ENCODE peak calls at places on chromosomes 5 and 9, in six cellular contexts. U, Y, B, O, W and P are unnamed samples.
A peak's percentile ranks its signal among the peaks of the same experiment; 100 is the strongest.

GRCh38 chr5:180234271-180234670 is 25.3 kb upstream of the RASGEF1C start:
- DNase-seq in O (no peak), B (no peak), W (no peak), U (no peak), Y (no peak), P (no peak)

GRCh38 chr5:175214152-175214551 is 229.8 kb downstream of the DRD1 start:
- DNase-seq in Y (no peak), B (no peak), W (no peak), O (peak; percentile 86), U (no peak), P (no peak)

GRCh38 chr5:37876245-37876644 is 36.4 kb upstream of the GDNF start:
- DNase-seq in U (no peak), W (no peak), Y (no peak), O (no peak), B (no peak), P (no peak)

GRCh38 chr5:143227301-143227700 is 176.2 kb downstream of the NR3C1 start:
- DNase-seq in Y (no peak), B (no peak), W (no peak), O (no peak), U (no peak), P (no peak)

GRCh38 chr5:125311743-125312142 is 565.3 kb upstream of the ZNF608 start:
- DNase-seq in Y (no peak), B (no peak), U (no peak), O (peak; percentile 87), W (no peak), P (no peak)

GRCh38 chr5:132472431-132472830 is 18.1 kb downstream of the IRF1 start:
- DNase-seq in O (no peak), U (no peak), B (no peak), W (no peak), Y (no peak), P (no peak)

GRCh38 chr5:160850439-160850838 is 1.6 kb downstream of the ATP10B start:
- DNase-seq in U (no peak), Y (no peak), W (no peak), O (no peak), B (no peak), P (no peak)

GRCh38 chr5:142013734-142014495 is 1.1 kb upstream of the GNPDA1 start:
- DNase-seq in B (peak; percentile 10), O (peak; percentile 91), Y (peak; percentile 47), W (no peak), U (no peak), P (no peak)

GRCh38 chr9:105233836-105234235 is 10.6 kb upstream of the SLC44A1 start:
- DNase-seq in O (peak; percentile 8), Y (no peak), B (no peak), W (no peak), U (no peak), P (no peak)

GRCh38 chr5:178120661-178121357 is 7.5 kb downstream of the N4BP3 start:
- DNase-seq in U (peak; percentile 87), B (peak; percentile 57), Y (peak; percentile 98), W (peak; percentile 98), O (peak; percentile 70), P (peak; percentile 95)

GRCh38 chr5:40797273-40798011 is 732 bp downstream of the PRKAA1 start:
- DNase-seq in U (peak; percentile 80), W (peak; percentile 76), Y (peak; percentile 89), B (peak; percentile 89), O (peak; percentile 80), P (peak; percentile 91)

GRCh38 chr9:132857031-132857430 is 21.1 kb downstream of the AK8 start:
- DNase-seq in Y (no peak), O (peak; percentile 84), U (no peak), W (no peak), B (no peak), P (no peak)

GRCh38 chr9:94056442-94056974 is 27.8 kb upstream of the PTPDC1 start:
- DNase-seq in B (no peak), O (peak; percentile 81), W (no peak), Y (no peak), U (no peak), P (no peak)

GRCh38 chr5:141326088-141326854 is 4.0 kb upstream of the PCDHGA1 start:
- DNase-seq in Y (no peak), O (peak; percentile 91), U (peak; percentile 88), W (no peak), B (peak; percentile 56), P (peak; percentile 74)

GRCh38 chr9:125931211-125931610 is 184.0 kb downstream of the PBX3 start:
- DNase-seq in O (no peak), W (no peak), U (no peak), B (no peak), Y (no peak), P (no peak)

GRCh38 chr5:177023247-177023703 is 779 bp downstream of the ZNF346 start:
- DNase-seq in B (peak; percentile 13), W (no peak), O (peak; percentile 53), Y (peak; percentile 63), U (peak; percentile 43), P (peak; percentile 41)

GRCh38 chr5:149999866-150000260 is 591 bp downstream of the TIGD6 start:
- DNase-seq in O (no peak), Y (no peak), W (no peak), B (no peak), U (no peak), P (no peak)

GRCh38 chr5:94196959-94197358 is 421.4 kb downstream of the KIAA0825 start:
- DNase-seq in U (no peak), Y (no peak), O (no peak), W (no peak), B (no peak), P (no peak)

GRCh38 chr5:157335534-157336422 is 69.9 kb downstream of the CYFIP2 start:
- DNase-seq in Y (no peak), B (no peak), O (peak; percentile 64), U (no peak), W (no peak), P (no peak)

GRCh38 chr9:8428389-8428788 is 628.8 kb upstream of the DMAC1 start:
- DNase-seq in U (no peak), W (peak; percentile 9), Y (no peak), O (no peak), B (no peak), P (no peak)

GRCh38 chr9:16652511-16653101 is 217.9 kb downstream of the BNC2 start:
- DNase-seq in B (no peak), W (no peak), Y (no peak), O (no peak), U (peak; percentile 64), P (no peak)

GRCh38 chr9:78035369-78035993 is 3.9 kb upstream of the GNAQ start:
- DNase-seq in B (peak; percentile 46), U (peak; percentile 86), Y (peak; percentile 85), O (peak; percentile 84), W (peak; percentile 75), P (peak; percentile 65)

GRCh38 chr5:96142786-96143434 is 181.3 kb upstream of the ELL2 start:
- DNase-seq in U (no peak), Y (no peak), O (peak; percentile 89), W (no peak), B (no peak), P (no peak)

GRCh38 chr9:89811356-89811755 is 206.5 kb downstream of the GADD45G start:
- DNase-seq in Y (no peak), W (no peak), U (no peak), B (no peak), O (no peak), P (no peak)

GRCh38 chr5:59769832-59770231 is 123.7 kb downstream of the PDE4D start:
- DNase-seq in B (no peak), U (no peak), W (no peak), Y (no peak), O (peak; percentile 42), P (no peak)

GRCh38 chr5:143682221-143682620 is 129.7 kb upstream of the HMHB1 start:
- DNase-seq in B (no peak), O (peak; percentile 27), U (no peak), W (no peak), Y (no peak), P (no peak)

GRCh38 chr9:108618906-108619550 is 236.8 kb downstream of the ACTL7B start:
- DNase-seq in Y (no peak), B (no peak), O (peak; percentile 55), U (no peak), W (no peak), P (no peak)

GRCh38 chr5:62538017-62538942 is 40.3 kb upstream of the LRRC70 start:
- DNase-seq in W (no peak), B (no peak), U (no peak), O (peak; percentile 76), Y (peak; percentile 43), P (no peak)

GRCh38 chr5:39005566-39006232 is 68.5 kb downstream of the RICTOR start:
- DNase-seq in U (peak; percentile 51), B (no peak), W (no peak), O (peak; percentile 22), Y (peak; percentile 65), P (no peak)

GRCh38 chr5:138349842-138350635 is 2.4 kb upstream of the KDM3B start:
- DNase-seq in B (no peak), W (no peak), Y (no peak), U (no peak), O (peak; percentile 57), P (no peak)

DNA sequence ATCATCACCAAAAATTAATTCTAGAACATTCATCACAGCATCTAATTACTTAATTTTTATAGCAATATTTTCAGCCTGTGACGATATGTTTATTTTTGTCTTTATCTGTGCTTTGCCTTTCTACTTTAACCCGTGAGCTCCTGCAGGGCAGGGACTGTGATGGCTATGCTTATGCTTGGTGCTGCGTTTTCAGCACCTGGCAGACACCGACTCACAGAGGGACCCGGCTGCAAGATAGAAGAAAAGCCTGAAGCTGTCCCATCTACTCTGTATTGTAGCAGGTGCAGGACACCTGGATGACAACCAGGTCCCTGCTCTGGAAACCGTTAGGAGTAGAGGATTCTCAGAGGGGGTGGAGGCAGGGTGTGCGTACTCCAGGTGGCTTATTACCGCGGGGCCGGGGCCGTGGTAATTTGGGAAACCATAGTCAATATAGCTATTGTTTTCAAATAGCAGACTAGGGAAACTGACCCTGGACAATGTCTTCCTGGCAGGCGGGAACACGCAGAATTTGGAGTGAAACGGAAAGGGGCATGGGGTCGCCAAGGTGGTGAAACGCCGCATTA is 140.2 kb upstream of the PALM2AKAP2 start:
- DNase-seq in U (peak; percentile 25), Y (no peak), W (no peak), O (no peak), B (no peak), P (no peak)
- H3K9me2 ChIP-seq in U (no peaks in the 10 kb centered on the region), Y (no peaks in the 10 kb centered on the region), W (no peaks in the 10 kb centered on the region), O (no peaks in the 10 kb centered on the region), B (no peaks in the 10 kb centered on the region), P (no peaks in the 10 kb centered on the region)

GRCh38 chr5:90915393-90915792 is 356.8 kb downstream of the ADGRV1 start:
- DNase-seq in B (no peak), Y (no peak), W (no peak), O (no peak), U (no peak), P (no peak)
- H3K9me2 ChIP-seq in B (no peaks in the 10 kb centered on the region), Y (no peaks in the 10 kb centered on the region), W (no peaks in the 10 kb centered on the region), O (no peaks in the 10 kb centered on the region), U (no peaks in the 10 kb centered on the region), P (no peaks in the 10 kb centered on the region)

DNA sequence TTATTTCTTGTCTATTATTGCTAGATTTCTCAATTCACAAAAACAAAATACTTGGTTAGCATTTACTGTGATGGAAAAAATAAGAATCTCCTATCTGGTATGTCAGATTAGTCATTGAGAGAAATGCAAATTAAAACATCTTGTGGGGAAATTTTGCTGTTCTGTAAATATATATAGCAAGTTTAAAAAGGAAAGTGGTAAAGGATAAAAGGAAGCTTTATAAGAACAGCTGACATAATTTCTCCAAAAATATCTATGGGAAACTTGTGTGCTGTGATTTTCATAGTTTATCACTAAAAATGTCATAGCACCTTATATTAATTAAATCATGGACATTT is 112.8 kb upstream of the FER start:
- DNase-seq in W (no peak), O (peak; percentile 42), U (no peak), B (no peak), Y (no peak), P (no peak)
- H3K9me2 ChIP-seq in W (no peaks in the 10 kb centered on the region), O (no peaks in the 10 kb centered on the region), U (no peaks in the 10 kb centered on the region), B (no peaks in the 10 kb centered on the region), Y (no peaks in the 10 kb centered on the region), P (no peaks in the 10 kb centered on the region)

GRCh38 chr5:106637275-106637674 is 1033.5 kb downstream of the EFNA5 start:
- DNase-seq in W (no peak), B (no peak), Y (no peak), U (no peak), O (no peak), P (no peak)
- H3K9me2 ChIP-seq in W (no peaks in the 10 kb centered on the region), B (no peaks in the 10 kb centered on the region), Y (no peaks in the 10 kb centered on the region), U (no peaks in the 10 kb centered on the region), O (no peaks in the 10 kb centered on the region), P (peaks cover 3% of the 10 kb centered on the region)